ENCODE peak calls at places on chromosome 7, in four cellular contexts. C is A549, K is K562, N is HepG2. L is an unnamed sample.

GRCh38 chr7:13829914-13830603 is 159.4 kb downstream of the ETV1 start:
- DNase-seq in C (no peak), K (no peak), N (no peak), L (no peak)

GRCh38 chr7:16271355-16271754 is 150.0 kb downstream of the CRPPA start:
- DNase-seq in C (no peak), K (no peak), N (no peak), L (no peak)

GRCh38 chr7:141430426-141431142 is 120.6 kb upstream of the AGK start:
- DNase-seq in C (no peak), K (no peak), N (no peak), L (peak)

GRCh38 chr7:81079736-81080135 is 160.9 kb upstream of the SEMA3C start:
- DNase-seq in C (no peak), K (no peak), N (no peak), L (no peak)

GRCh38 chr7:87317691-87318245 is 27.7 kb upstream of the CROT start:
- DNase-seq in C (no peak), K (no peak), N (no peak), L (no peak)

GRCh38 chr7:1204460-1204859 is 28.2 kb upstream of the UNCX start:
- DNase-seq in C (no peak), K (no peak), N (no peak), L (no peak)

GRCh38 chr7:44665531-44666213 is 59.2 kb downstream of the OGDH start:
- DNase-seq in C (no peak), K (no peak), N (no peak), L (no peak)

GRCh38 chr7:42350801-42351200 is 113.8 kb upstream of the GLI3 start:
- DNase-seq in C (no peak), K (no peak), N (no peak), L (no peak)

GRCh38 chr7:18939771-18940576 is 177.5 kb downstream of the TWIST1 start:
- DNase-seq in C (no peak), K (no peak), N (no peak), L (no peak)

GRCh38 chr7:100221767-100222444 is 2.2 kb downstream of the PVRIG start:
- DNase-seq in C (no peak), K (no peak), N (no peak), L (no peak)

GRCh38 chr7:146129296-146129695 is 12.7 kb downstream of the CNTNAP2 start:
- DNase-seq in C (no peak), K (no peak), N (no peak), L (no peak)

GRCh38 chr7:66859794-66860645 is 61.0 kb upstream of the TMEM248 start:
- DNase-seq in C (no peak), K (no peak), N (no peak), L (no peak)

GRCh38 chr7:37113661-37114355 is 334.9 kb downstream of the ELMO1 start:
- DNase-seq in C (no peak), K (no peak), N (no peak), L (no peak)

GRCh38 chr7:36280840-36281812 is 108.5 kb upstream of the ANLN start:
- DNase-seq in C (peak), K (no peak), N (no peak), L (peak)

GRCh38 chr7:96719164-96719563 is 9.5 kb upstream of the SEM1 start:
- DNase-seq in C (no peak), K (no peak), N (no peak), L (no peak)

GRCh38 chr7:69934475-69934903 is 336.2 kb downstream of the AUTS2 start:
- DNase-seq in C (no peak), K (no peak), N (no peak), L (no peak)

GRCh38 chr7:84647797-84648762 is 453.5 kb upstream of the SEMA3A start:
- DNase-seq in C (no peak), K (no peak), N (no peak), L (no peak)

GRCh38 chr7:46716926-46717325 is 795.9 kb upstream of the IGFBP3 start:
- DNase-seq in C (no peak), K (no peak), N (no peak), L (no peak)

GRCh38 chr7:6536899-6537298 is 14.4 kb downstream of the GRID2IP start:
- DNase-seq in C (no peak), K (no peak), N (no peak), L (peak)

GRCh38 chr7:44754802-44755697 is 6.4 kb downstream of the ZMIZ2 start:
- DNase-seq in C (no peak), K (no peak), N (no peak), L (no peak)

GRCh38 chr7:92740713-92741126 is 95.7 kb downstream of the CDK6 start:
- DNase-seq in C (peak), K (no peak), N (no peak), L (no peak)

GRCh38 chr7:7924303-7924702 is 44.3 kb upstream of the GLCCI1 start:
- DNase-seq in C (no peak), K (no peak), N (no peak), L (no peak)

GRCh38 chr7:43926193-43927043 is at the start of gene UBE2D4:
- DNase-seq in C (peak), K (peak), N (peak), L (peak)

GRCh38 chr7:69781412-69781846 is 183.2 kb downstream of the AUTS2 start:
- DNase-seq in C (peak), K (no peak), N (no peak), L (no peak)

GRCh38 chr7:134851141-134851540 is 71.7 kb downstream of the CALD1 start:
- DNase-seq in C (no peak), K (no peak), N (no peak), L (no peak)

GRCh38 chr7:91291902-91292301 is 27.7 kb downstream of the FZD1 start:
- DNase-seq in C (no peak), K (no peak), N (no peak), L (peak)

GRCh38 chr7:50436133-50436802 is 13.9 kb downstream of the FIGNL1 start:
- DNase-seq in C (peak), K (no peak), N (no peak), L (no peak)

GRCh38 chr7:107025449-107026103 is 18.9 kb upstream of the PRKAR2B start:
- DNase-seq in C (peak), K (peak), N (no peak), L (no peak)

GRCh38 chr7:27693794-27694193 is 31.1 kb upstream of the HIBADH start:
- DNase-seq in C (no peak), K (no peak), N (peak), L (no peak)
- TF ChIP-seq NR3C1 in C (no peak), K (no peak), N (no peak), L (no peak)

GRCh38 chr7:94449151-94449725 is 54.5 kb downstream of the COL1A2 start:
- DNase-seq in C (peak), K (peak), N (peak), L (no peak)
- TF ChIP-seq NR3C1 in C (no peak), K (no peak), N (no peak), L (no peak)

GRCh38 chr7:116593359-116594075 is 68.7 kb downstream of the CAV1 start:
- DNase-seq in C (no peak), K (no peak), N (no peak), L (no peak)

GRCh38 chr7:116592445-116592844 is 67.6 kb downstream of the CAV1 start:
- DNase-seq in C (no peak), K (no peak), N (no peak), L (no peak)

GRCh38 chr7:116588641-116589594 is 64.1 kb downstream of the CAV1 start:
- DNase-seq in C (peak), K (peak), N (peak), L (no peak)

GRCh38 chr7:116592041-116592355 is 67.2 kb downstream of the CAV1 start:
- DNase-seq in C (no peak), K (no peak), N (no peak), L (no peak)

DNA sequence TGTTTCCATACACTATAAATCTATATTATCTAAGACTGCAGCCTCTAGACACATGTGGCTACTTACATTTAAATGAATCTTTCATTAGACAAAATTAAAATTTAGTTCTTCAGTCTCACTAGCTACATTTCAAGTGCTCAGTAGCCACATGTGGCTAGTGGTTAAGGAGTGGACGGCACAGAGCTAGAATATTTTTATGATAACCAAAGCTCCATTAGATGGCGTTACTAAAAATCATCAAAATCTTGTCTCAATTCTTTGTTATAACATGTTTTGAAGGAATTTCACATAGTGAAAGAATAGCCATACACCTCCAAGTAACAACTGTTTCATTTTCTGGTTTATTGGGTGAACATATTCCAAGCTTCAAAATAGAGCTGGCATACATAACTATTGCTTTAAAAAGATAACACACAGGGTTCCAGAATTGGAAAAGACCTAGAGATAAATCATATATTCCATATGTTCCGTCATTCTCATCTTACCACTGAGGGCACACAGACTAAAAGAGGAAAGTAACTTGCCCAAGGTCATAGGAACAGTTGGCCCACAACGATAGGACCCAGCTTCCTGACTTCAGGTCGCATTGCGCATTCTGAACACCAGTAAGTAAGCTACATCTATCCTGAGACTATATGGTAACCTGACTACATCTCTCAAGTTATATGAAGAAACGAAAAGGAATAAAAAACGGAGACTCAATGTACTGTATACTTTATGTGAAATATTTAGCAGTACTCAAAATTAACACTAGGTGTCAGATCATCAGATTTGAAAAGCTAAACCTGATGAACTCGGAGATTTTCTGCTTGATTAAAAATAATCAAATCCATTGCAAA is 66.6 kb downstream of the CAV1 start:
- DNase-seq in C (peak), K (peak), N (no peak), L (no peak)
- TF ChIP-seq NR3C1 in C (no peak), K (no peak), N (no peak), L (no peak)

DNA sequence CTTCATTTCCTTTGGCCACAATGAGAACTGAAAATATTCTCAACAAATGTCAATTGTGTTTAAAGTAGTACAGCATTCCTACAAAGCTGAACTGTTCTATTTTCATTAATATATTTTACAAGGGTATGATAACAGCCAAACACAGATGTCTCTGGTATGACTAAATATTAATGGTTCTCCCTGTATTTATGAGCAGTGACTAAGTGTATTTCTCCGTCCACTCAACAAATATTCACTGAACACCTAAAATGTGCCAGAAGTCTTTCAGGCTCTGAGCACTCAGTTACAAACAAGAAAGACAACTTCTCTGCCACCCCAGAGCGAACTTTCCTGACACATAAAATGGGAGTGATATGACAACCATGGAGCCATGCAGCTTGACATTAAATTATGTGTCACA is 135.6 kb downstream of the VPS41 start:
- DNase-seq in C (no peak), K (no peak), N (no peak), L (no peak)
- TF ChIP-seq NR3C1 in C (no peak), K (no peak), N (no peak), L (no peak)

DNA sequence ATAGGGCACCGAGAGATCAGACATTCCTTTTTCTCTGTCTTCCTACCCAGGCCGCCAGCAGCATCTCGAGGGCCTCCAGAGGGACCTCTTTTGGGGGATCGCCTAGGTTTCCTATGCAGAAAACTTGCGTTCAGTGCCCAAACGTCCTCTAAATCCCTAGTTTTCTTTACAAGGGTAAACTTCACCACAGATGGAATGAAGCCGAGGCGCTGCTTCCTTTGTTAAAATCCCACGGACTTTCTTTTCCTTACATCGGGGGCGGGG is 982 bp downstream of the RHEB start:
- DNase-seq in C (no peak), K (no peak), N (no peak), L (no peak)
- TF ChIP-seq NR3C1 in C (no peak), K (no peak), N (no peak), L (no peak)

GRCh38 chr7:75737856-75738603 is 711 bp downstream of the HIP1 start:
- DNase-seq in C (no peak), K (no peak), N (no peak), L (peak)
- TF ChIP-seq NR3C1 in C (no peak), K (no peak), N (no peak), L (no peak)

GRCh38 chr7:110857106-110857505 is 233.8 kb upstream of the LRRN3 start:
- DNase-seq in C (no peak), K (no peak), N (no peak), L (no peak)

GRCh38 chr7:110853263-110853662 is 237.7 kb upstream of the LRRN3 start:
- DNase-seq in C (no peak), K (no peak), N (no peak), L (no peak)

GRCh38 chr7:110850239-110850638 is 240.7 kb upstream of the LRRN3 start:
- DNase-seq in C (no peak), K (no peak), N (no peak), L (no peak)

GRCh38 chr7:110856704-110857103 is 234.2 kb upstream of the LRRN3 start:
- DNase-seq in C (no peak), K (no peak), N (peak), L (no peak)

GRCh38 chr7:110852156-110852858 is 238.6 kb upstream of the LRRN3 start:
- DNase-seq in C (no peak), K (no peak), N (no peak), L (no peak)
- TF ChIP-seq NR3C1 in C (no peak), K (no peak), N (no peak), L (no peak)

L was measured in WTC11.